ENCODE peak calls at places on chromosomes 16 and 17, in ten cellular contexts. H is cardiac fibroblast; O is pancreas; F is IMR-90; X is cardiac muscle cell; D is fibroblast of mammary gland; Z is body of pancreas; W is HCT116; I is CD8-positive, alpha-beta T cell; P is right atrium auricular region. A is an unnamed sample.

GRCh38 chr16:13348416-13348815 is 447.0 kb downstream of the SHISA9 start:
- DNase-seq in D (no peak), F (no peak), I (no peak), Z (no peak), H (no peak), P (no peak), W (no peak), X (no peak), O (no peak), A (no peak)

GRCh38 chr16:84303023-84303422 is 8.3 kb downstream of the WFDC1 start:
- DNase-seq in O (no peak), D (no peak), W (no peak), Z (no peak), I (no peak), P (no peak), H (peak; percentile 41), X (peak; percentile 14), F (peak; percentile 73), A (no peak)

GRCh38 chr17:5500247-5500803 is 14.0 kb downstream of the MIS12 start:
- DNase-seq in D (no peak), O (no peak), H (peak; percentile 4), I (peak; percentile 14), W (no peak), F (peak; percentile 12), Z (no peak), X (no peak), P (no peak), A (no peak)

GRCh38 chr16:78317871-78318270 is 218.4 kb downstream of the WWOX start:
- DNase-seq in F (no peak), W (no peak), X (no peak), O (no peak), Z (no peak), H (no peak), P (no peak), I (no peak), D (no peak), A (no peak)

GRCh38 chr16:81651758-81652718 is 127.1 kb upstream of the PLCG2 start:
- DNase-seq in H (no peak), I (no peak), D (no peak), O (no peak), Z (no peak), X (peak; percentile 13), W (no peak), F (no peak), P (no peak), A (no peak)

GRCh38 chr17:40418428-40418706 is 671 bp upstream of the TOP2A start:
- DNase-seq in Z (peak; percentile 35), X (no peak), P (no peak), W (no peak), H (no peak), I (no peak), O (no peak), D (no peak), F (no peak), A (no peak)

GRCh38 chr16:64345142-64345541 is 776.7 kb downstream of the CDH11 start:
- DNase-seq in H (no peak), Z (no peak), W (no peak), O (no peak), F (no peak), P (no peak), D (no peak), I (no peak), X (no peak), A (no peak)

GRCh38 chr17:57773557-57773956 is 28.5 kb upstream of the CCDC182 start:
- DNase-seq in F (no peak), O (no peak), D (no peak), Z (no peak), X (no peak), I (no peak), H (no peak), P (no peak), W (no peak), A (no peak)

DNA sequence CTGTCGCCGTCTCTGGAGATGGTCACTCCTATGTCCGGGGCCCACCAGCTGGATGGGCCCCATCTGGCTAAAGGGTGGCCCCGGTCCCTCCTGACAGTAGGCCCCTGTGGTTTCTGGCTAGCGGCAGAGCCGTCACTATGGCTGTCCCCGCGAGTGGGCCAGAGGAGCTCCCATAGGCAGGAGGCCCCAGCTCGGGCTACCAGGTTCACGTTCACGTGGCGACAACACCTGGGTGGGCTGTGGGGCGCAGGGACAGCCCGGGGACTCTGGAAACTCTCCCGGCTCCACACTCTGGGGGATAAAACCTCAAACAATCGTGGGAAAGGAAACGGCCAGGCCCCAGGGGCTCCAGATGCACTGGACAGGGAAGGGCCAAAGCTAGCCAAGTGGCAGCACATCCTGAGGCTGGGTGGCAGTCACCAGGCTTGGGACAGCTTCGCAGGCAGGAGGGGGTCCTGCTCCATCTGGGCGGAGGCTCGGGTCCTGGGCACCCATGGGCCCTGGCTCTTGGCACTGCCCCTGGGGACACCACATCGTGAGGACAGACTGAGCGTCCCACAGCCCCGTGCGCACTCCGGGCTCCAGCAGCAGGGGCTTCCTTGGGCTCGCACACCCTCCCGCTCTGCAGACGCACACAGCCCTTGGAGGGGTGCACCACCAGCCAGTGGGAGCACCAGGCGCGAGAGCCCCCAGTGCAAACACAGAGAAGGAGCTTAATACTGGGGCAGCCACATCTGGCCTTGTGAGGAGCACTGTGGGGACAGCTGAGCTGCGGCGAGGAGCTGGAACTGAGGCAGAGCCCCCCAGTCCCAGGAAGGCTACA is 4.5 kb downstream of the RNF166 start:
- DNase-seq in F (no peak), W (no peak), H (no peak), P (no peak), Z (no peak), I (peak; percentile 37), O (no peak), D (no peak), X (no peak), A (no peak)
- TF ChIP-seq CTCF in F (no peak), W (no peak), H (no peak), P (no peak), Z (no peak), I (no peak), O (no peak), D (no peak), X (no peak), A (no peak)

DNA sequence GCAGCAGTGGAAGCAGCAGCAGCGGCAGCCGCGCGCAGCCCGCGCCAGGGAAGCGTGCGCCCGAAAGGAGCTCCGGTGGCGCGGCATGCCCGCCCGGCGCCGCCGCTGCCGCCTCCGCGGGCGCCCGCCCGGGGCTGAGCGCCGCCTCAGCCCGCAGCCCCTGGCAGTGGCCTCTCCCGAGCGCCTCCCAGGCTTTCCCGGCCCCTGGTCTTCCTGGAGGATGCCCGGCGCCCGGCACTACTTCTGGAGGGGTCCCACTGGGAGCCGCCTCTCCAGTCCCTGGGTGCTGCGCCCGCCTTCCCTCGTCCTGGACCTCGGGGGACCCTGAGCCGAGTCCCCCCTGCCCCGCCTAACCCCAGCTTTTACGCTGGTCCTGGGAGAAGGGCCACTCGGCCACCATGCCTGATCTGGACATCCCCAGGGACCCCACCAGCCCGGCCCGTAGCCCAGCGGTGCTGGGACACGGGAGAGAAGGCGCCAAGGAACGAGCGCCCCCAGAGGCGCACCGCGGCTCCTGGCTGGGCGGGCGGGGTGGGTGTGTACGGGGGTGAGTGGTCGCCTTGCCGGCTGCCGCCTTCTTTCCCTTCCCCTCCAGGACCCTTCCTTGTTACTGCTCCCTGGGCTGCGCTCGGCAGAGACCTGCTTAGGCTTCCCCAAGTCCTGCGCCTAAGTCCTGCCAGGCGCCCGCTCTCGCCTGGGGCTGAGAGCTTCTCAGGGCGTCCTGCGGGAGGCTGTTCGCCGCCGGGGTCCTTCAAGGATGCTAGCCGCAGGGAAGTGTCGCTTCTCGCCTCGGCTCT is 713 bp downstream of the ASIC2 start:
- DNase-seq in D (peak; percentile 22), H (no peak), W (no peak), I (no peak), O (peak; percentile 15), F (peak; percentile 20), X (peak; percentile 6), P (no peak), Z (no peak), A (no peak)
- TF ChIP-seq CTCF in D (no peak), H (peak; percentile 7), W (no peak), I (no peak), O (no peak), F (peak; percentile 30), X (no peak), P (peak; percentile 43), Z (no peak), A (no peak)

GRCh38 chr17:42744806-42745617 is at the start of gene EZH1:
- DNase-seq in D (peak; percentile 84), F (peak; percentile 86), X (peak; percentile 94), I (peak; percentile 90), P (peak; percentile 91), W (peak; percentile 76), H (peak; percentile 93), Z (peak; percentile 91), O (peak; percentile 94), A (peak; percentile 98)

GRCh38 chr17:42744283-42744805 is 496 bp downstream of the EZH1 start:
- DNase-seq in Z (peak; percentile 76), P (peak; percentile 76), D (peak; percentile 72), W (peak; percentile 21), I (peak; percentile 65), O (peak; percentile 62), F (peak; percentile 41), H (peak; percentile 44), X (peak; percentile 42), A (no peak)

GRCh38 chr17:42748202-42748905 is 3.5 kb upstream of the EZH1 start:
- DNase-seq in H (no peak), X (no peak), W (no peak), P (no peak), Z (no peak), F (no peak), O (no peak), D (no peak), I (no peak), A (no peak)

GRCh38 chr17:42740699-42741098 is 4.1 kb downstream of the EZH1 start:
- DNase-seq in H (no peak), I (no peak), Z (no peak), P (no peak), D (no peak), X (no peak), O (no peak), W (no peak), F (no peak), A (no peak)

DNA sequence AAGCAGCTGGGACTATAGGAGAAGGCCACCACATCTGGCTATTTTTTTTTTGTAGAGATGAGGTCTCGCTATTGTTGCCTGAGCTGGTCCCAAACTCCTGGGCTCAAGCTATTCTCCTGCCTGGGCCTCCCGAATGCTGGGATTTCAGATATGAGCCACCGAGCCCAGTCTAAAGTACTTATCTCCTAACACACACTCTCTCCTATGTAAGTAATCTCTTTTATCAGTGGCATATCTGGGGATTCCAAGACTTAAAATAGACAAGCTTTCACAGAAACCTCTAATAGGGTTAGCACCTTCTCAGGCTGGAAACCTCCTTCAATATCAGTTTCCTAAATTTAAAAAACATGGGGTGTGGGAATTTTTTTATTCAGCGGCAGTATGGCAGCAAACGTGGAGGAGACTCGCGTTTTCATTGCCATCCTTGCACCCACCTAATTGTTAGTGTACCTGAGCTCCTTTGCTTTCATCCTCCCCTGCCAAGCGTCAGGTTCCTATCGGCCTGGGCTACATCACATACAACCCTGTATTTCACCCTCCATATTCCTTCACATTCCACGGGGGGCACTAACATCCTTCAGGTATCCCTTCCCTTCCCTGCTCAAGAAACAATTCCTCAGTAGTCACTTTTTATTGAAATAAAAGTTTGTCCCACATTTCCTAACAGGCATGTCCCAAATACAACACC is 1.1 kb downstream of the EZH1 start:
- DNase-seq in F (no peak), O (no peak), H (no peak), P (no peak), D (no peak), X (no peak), W (no peak), Z (no peak), I (no peak), A (no peak)
- TF ChIP-seq CTCF in F (peak; percentile 14), O (no peak), H (no peak), P (no peak), D (peak; percentile 16), X (peak; percentile 25), W (no peak), Z (no peak), I (no peak), A (peak; percentile 22)

GRCh38 chr17:73422121-73422520 is 110.3 kb upstream of the CDC42EP4 start:
- DNase-seq in H (no peak), I (no peak), Z (no peak), X (no peak), F (no peak), O (no peak), W (no peak), P (no peak), D (no peak), A (no peak)

GRCh38 chr17:73419051-73419450 is 107.2 kb upstream of the CDC42EP4 start:
- DNase-seq in P (no peak), H (no peak), D (no peak), I (no peak), F (no peak), W (no peak), Z (no peak), X (no peak), O (no peak), A (no peak)

GRCh38 chr17:73419896-73420295 is 108.1 kb upstream of the CDC42EP4 start:
- DNase-seq in F (peak; percentile 4), H (no peak), O (no peak), P (no peak), Z (no peak), D (no peak), W (no peak), X (no peak), I (no peak), A (no peak)

GRCh38 chr17:73423159-73423715 is 111.4 kb upstream of the CDC42EP4 start:
- DNase-seq in Z (no peak), O (no peak), W (no peak), D (no peak), I (no peak), P (no peak), F (no peak), H (no peak), X (no peak), A (no peak)

DNA sequence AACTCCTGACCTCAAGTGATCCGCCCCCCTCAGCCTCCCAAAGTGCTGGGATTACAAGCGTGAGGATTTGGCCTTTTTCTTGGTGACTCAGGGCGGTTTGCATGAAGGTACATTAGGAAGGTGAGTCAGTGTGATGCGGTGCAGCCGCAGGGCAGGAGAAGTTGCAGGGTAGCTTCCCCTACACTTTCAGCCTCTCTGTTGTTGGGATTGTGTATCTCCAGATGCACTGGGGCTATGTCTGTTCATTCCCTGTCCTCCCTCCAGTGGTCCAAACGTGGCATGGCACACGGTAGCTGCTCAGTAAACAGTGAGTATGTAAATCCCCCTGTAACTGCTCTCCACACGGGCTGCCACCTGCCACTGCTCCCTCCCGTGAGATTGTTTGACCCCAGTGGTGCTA is 109.1 kb upstream of the CDC42EP4 start:
- DNase-seq in O (no peak), P (no peak), W (peak; percentile 77), D (peak; percentile 29), F (peak; percentile 9), I (no peak), Z (no peak), H (no peak), X (peak; percentile 23), A (no peak)
- TF ChIP-seq CTCF in O (no peak), P (no peak), W (peak; percentile 28), D (peak; percentile 33), F (peak; percentile 25), I (no peak), Z (no peak), H (peak; percentile 21), X (peak; percentile 37), A (peak; percentile 14)